ENCODE peak calls at places on chromosomes 4 and X, in ten cellular contexts. One of them, this sample, is unnamed.

GRCh38 chr4:93147524-93148212 is 680.9 kb upstream of the ATOH1 start:
- DNase-seq in body of pancreas: no peak
- DNase-seq in pancreas: no peak
- DNase-seq in fibroblast of mammary gland: no peak
- DNase-seq in dorsolateral prefrontal cortex: no peak
- DNase-seq in nephron progenitor cell: peak
- DNase-seq in CD8-positive, alpha-beta T cell: no peak
- DNase-seq in CD4-positive, alpha-beta T cell: no peak
- DNase-seq in tibial nerve: no peak
- DNase-seq in cardiac muscle cell: no peak
- DNase-seq in this sample: no peak

GRCh38 chrX:133412246-133412645 is 3.0 kb downstream of the GPC4 start:
- DNase-seq in CD4-positive, alpha-beta T cell: no peak
- DNase-seq in cardiac muscle cell: no peak
- DNase-seq in pancreas: no peak
- DNase-seq in nephron progenitor cell: no peak
- DNase-seq in body of pancreas: no peak
- DNase-seq in dorsolateral prefrontal cortex: no peak
- DNase-seq in tibial nerve: no peak
- DNase-seq in fibroblast of mammary gland: peak
- DNase-seq in CD8-positive, alpha-beta T cell: no peak
- DNase-seq in this sample: no peak

GRCh38 chr4:13917010-13917409 is 289.5 kb upstream of the BOD1L1 start:
- DNase-seq in pancreas: no peak
- DNase-seq in dorsolateral prefrontal cortex: no peak
- DNase-seq in tibial nerve: no peak
- DNase-seq in CD4-positive, alpha-beta T cell: no peak
- DNase-seq in body of pancreas: no peak
- DNase-seq in CD8-positive, alpha-beta T cell: no peak
- DNase-seq in fibroblast of mammary gland: peak
- DNase-seq in cardiac muscle cell: no peak
- DNase-seq in nephron progenitor cell: no peak
- DNase-seq in this sample: no peak

GRCh38 chr4:48902266-48902665 is 4.3 kb downstream of the OCIAD2 start:
- DNase-seq in CD4-positive, alpha-beta T cell: no peak
- DNase-seq in CD8-positive, alpha-beta T cell: no peak
- DNase-seq in fibroblast of mammary gland: peak
- DNase-seq in dorsolateral prefrontal cortex: no peak
- DNase-seq in body of pancreas: no peak
- DNase-seq in nephron progenitor cell: no peak
- DNase-seq in pancreas: no peak
- DNase-seq in cardiac muscle cell: no peak
- DNase-seq in tibial nerve: no peak
- DNase-seq in this sample: no peak

GRCh38 chr4:138509346-138509745 is 267.2 kb upstream of the SLC7A11 start:
- DNase-seq in body of pancreas: no peak
- DNase-seq in cardiac muscle cell: no peak
- DNase-seq in CD4-positive, alpha-beta T cell: no peak
- DNase-seq in pancreas: no peak
- DNase-seq in dorsolateral prefrontal cortex: no peak
- DNase-seq in fibroblast of mammary gland: no peak
- DNase-seq in nephron progenitor cell: no peak
- DNase-seq in CD8-positive, alpha-beta T cell: no peak
- DNase-seq in tibial nerve: no peak
- DNase-seq in this sample: no peak

GRCh38 chrX:108167211-108167872 is 75.8 kb downstream of the ATG4A start:
- DNase-seq in CD4-positive, alpha-beta T cell: no peak
- DNase-seq in nephron progenitor cell: no peak
- DNase-seq in pancreas: no peak
- DNase-seq in tibial nerve: no peak
- DNase-seq in fibroblast of mammary gland: peak
- DNase-seq in cardiac muscle cell: no peak
- DNase-seq in body of pancreas: no peak
- DNase-seq in dorsolateral prefrontal cortex: no peak
- DNase-seq in CD8-positive, alpha-beta T cell: no peak
- DNase-seq in this sample: no peak

GRCh38 chrX:47772764-47773163 is 63.9 kb upstream of the ZNF81 start:
- DNase-seq in nephron progenitor cell: no peak
- DNase-seq in cardiac muscle cell: no peak
- DNase-seq in fibroblast of mammary gland: no peak
- DNase-seq in dorsolateral prefrontal cortex: no peak
- DNase-seq in pancreas: no peak
- DNase-seq in body of pancreas: no peak
- DNase-seq in CD4-positive, alpha-beta T cell: no peak
- DNase-seq in CD8-positive, alpha-beta T cell: no peak
- DNase-seq in tibial nerve: no peak
- DNase-seq in this sample: no peak

GRCh38 chr4:152014280-152014679 is 253.5 kb upstream of the GATB start:
- DNase-seq in fibroblast of mammary gland: no peak
- DNase-seq in tibial nerve: no peak
- DNase-seq in body of pancreas: no peak
- DNase-seq in cardiac muscle cell: no peak
- DNase-seq in dorsolateral prefrontal cortex: no peak
- DNase-seq in nephron progenitor cell: no peak
- DNase-seq in CD4-positive, alpha-beta T cell: no peak
- DNase-seq in CD8-positive, alpha-beta T cell: peak
- DNase-seq in pancreas: no peak
- DNase-seq in this sample: no peak

GRCh38 chr4:148649669-148650331 is 207.6 kb upstream of the NR3C2 start:
- DNase-seq in CD4-positive, alpha-beta T cell: no peak
- DNase-seq in CD8-positive, alpha-beta T cell: no peak
- DNase-seq in cardiac muscle cell: no peak
- DNase-seq in nephron progenitor cell: no peak
- DNase-seq in pancreas: no peak
- DNase-seq in dorsolateral prefrontal cortex: no peak
- DNase-seq in fibroblast of mammary gland: peak
- DNase-seq in tibial nerve: no peak
- DNase-seq in body of pancreas: no peak
- DNase-seq in this sample: no peak

GRCh38 chr4:13322681-13323101 is 161.4 kb downstream of the RAB28 start:
- DNase-seq in cardiac muscle cell: no peak
- DNase-seq in CD4-positive, alpha-beta T cell: no peak
- DNase-seq in pancreas: no peak
- DNase-seq in CD8-positive, alpha-beta T cell: no peak
- DNase-seq in tibial nerve: no peak
- DNase-seq in body of pancreas: no peak
- DNase-seq in nephron progenitor cell: no peak
- DNase-seq in fibroblast of mammary gland: peak
- DNase-seq in dorsolateral prefrontal cortex: no peak
- DNase-seq in this sample: no peak

GRCh38 chr4:106708604-106708876 is 327.6 kb downstream of the DKK2 start:
- DNase-seq in CD8-positive, alpha-beta T cell: no peak
- DNase-seq in pancreas: no peak
- DNase-seq in fibroblast of mammary gland: no peak
- DNase-seq in CD4-positive, alpha-beta T cell: no peak
- DNase-seq in tibial nerve: no peak
- DNase-seq in cardiac muscle cell: no peak
- DNase-seq in body of pancreas: no peak
- DNase-seq in dorsolateral prefrontal cortex: no peak
- DNase-seq in nephron progenitor cell: no peak
- DNase-seq in this sample: no peak

GRCh38 chr4:7422098-7422897 is 12.4 kb downstream of the PSAPL1 start:
- DNase-seq in nephron progenitor cell: no peak
- DNase-seq in body of pancreas: no peak
- DNase-seq in tibial nerve: no peak
- DNase-seq in fibroblast of mammary gland: no peak
- DNase-seq in pancreas: peak
- DNase-seq in dorsolateral prefrontal cortex: peak
- DNase-seq in CD8-positive, alpha-beta T cell: no peak
- DNase-seq in cardiac muscle cell: no peak
- DNase-seq in CD4-positive, alpha-beta T cell: no peak
- DNase-seq in this sample: no peak

GRCh38 chr4:167233523-167234387 is 539 bp downstream of the SPOCK3 start:
- DNase-seq in fibroblast of mammary gland: peak
- DNase-seq in nephron progenitor cell: peak
- DNase-seq in body of pancreas: no peak
- DNase-seq in CD8-positive, alpha-beta T cell: no peak
- DNase-seq in tibial nerve: no peak
- DNase-seq in pancreas: peak
- DNase-seq in CD4-positive, alpha-beta T cell: no peak
- DNase-seq in cardiac muscle cell: peak
- DNase-seq in dorsolateral prefrontal cortex: peak
- DNase-seq in this sample: peak

GRCh38 chr4:187491959-187492358 is 503.6 kb upstream of the ZFP42 start:
- DNase-seq in pancreas: no peak
- DNase-seq in body of pancreas: no peak
- DNase-seq in nephron progenitor cell: no peak
- DNase-seq in tibial nerve: no peak
- DNase-seq in CD8-positive, alpha-beta T cell: no peak
- DNase-seq in fibroblast of mammary gland: no peak
- DNase-seq in cardiac muscle cell: no peak
- DNase-seq in CD4-positive, alpha-beta T cell: no peak
- DNase-seq in dorsolateral prefrontal cortex: no peak
- DNase-seq in this sample: no peak

GRCh38 chr4:67909910-67910905 is 26.4 kb upstream of the TMPRSS11D start:
- DNase-seq in CD4-positive, alpha-beta T cell: no peak
- DNase-seq in nephron progenitor cell: no peak
- DNase-seq in cardiac muscle cell: peak
- DNase-seq in pancreas: no peak
- DNase-seq in dorsolateral prefrontal cortex: no peak
- DNase-seq in body of pancreas: no peak
- DNase-seq in CD8-positive, alpha-beta T cell: no peak
- DNase-seq in tibial nerve: no peak
- DNase-seq in fibroblast of mammary gland: peak
- DNase-seq in this sample: no peak

GRCh38 chr4:82462415-82462831 is 32.0 kb downstream of the ENOPH1 start:
- DNase-seq in body of pancreas: peak
- DNase-seq in cardiac muscle cell: peak
- DNase-seq in CD8-positive, alpha-beta T cell: peak
- DNase-seq in nephron progenitor cell: peak
- DNase-seq in pancreas: peak
- DNase-seq in dorsolateral prefrontal cortex: peak
- DNase-seq in fibroblast of mammary gland: peak
- DNase-seq in tibial nerve: peak
- DNase-seq in CD4-positive, alpha-beta T cell: peak
- DNase-seq in this sample: peak

GRCh38 chr4:184624972-184625554 is 24.2 kb downstream of the CASP3 start:
- DNase-seq in fibroblast of mammary gland: no peak
- DNase-seq in CD4-positive, alpha-beta T cell: no peak
- DNase-seq in pancreas: no peak
- DNase-seq in cardiac muscle cell: no peak
- DNase-seq in CD8-positive, alpha-beta T cell: no peak
- DNase-seq in dorsolateral prefrontal cortex: no peak
- DNase-seq in tibial nerve: no peak
- DNase-seq in nephron progenitor cell: no peak
- DNase-seq in body of pancreas: no peak
- DNase-seq in this sample: no peak

DNA sequence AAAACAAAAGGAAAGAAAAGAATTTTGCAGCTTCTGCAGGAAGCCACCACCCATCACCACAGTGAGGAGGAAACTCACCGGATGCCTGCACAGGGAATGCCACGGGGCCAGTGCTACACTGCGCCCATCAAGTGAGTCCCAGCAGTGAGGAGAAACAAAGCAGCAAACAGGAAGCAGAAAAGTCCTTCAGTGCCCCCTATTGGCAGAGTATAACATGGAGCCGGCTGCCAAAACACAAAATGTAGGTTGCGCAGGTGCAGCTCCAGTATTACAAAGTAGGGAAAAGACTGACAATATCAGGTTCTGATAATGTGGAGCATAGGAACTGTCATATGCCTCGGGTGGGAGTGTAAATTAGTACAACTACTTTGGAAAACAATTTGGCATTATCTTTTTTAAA is 23.3 kb upstream of the SCML2 start:
- DNase-seq in fibroblast of mammary gland: peak
- DNase-seq in dorsolateral prefrontal cortex: no peak
- DNase-seq in tibial nerve: peak
- DNase-seq in CD4-positive, alpha-beta T cell: no peak
- DNase-seq in cardiac muscle cell: peak
- DNase-seq in CD8-positive, alpha-beta T cell: peak
- DNase-seq in pancreas: no peak
- DNase-seq in body of pancreas: peak
- DNase-seq in nephron progenitor cell: peak
- DNase-seq in this sample: no peak
- TF ChIP-seq CTCF in fibroblast of mammary gland: peak
- TF ChIP-seq CTCF in dorsolateral prefrontal cortex: peak
- TF ChIP-seq CTCF in tibial nerve: no peak
- TF ChIP-seq CTCF in CD4-positive, alpha-beta T cell: peak
- TF ChIP-seq CTCF in cardiac muscle cell: peak
- TF ChIP-seq CTCF in CD8-positive, alpha-beta T cell: peak
- TF ChIP-seq CTCF in pancreas: peak
- TF ChIP-seq CTCF in body of pancreas: peak
- TF ChIP-seq CTCF in nephron progenitor cell: peak
- TF ChIP-seq CTCF in this sample: peak

DNA sequence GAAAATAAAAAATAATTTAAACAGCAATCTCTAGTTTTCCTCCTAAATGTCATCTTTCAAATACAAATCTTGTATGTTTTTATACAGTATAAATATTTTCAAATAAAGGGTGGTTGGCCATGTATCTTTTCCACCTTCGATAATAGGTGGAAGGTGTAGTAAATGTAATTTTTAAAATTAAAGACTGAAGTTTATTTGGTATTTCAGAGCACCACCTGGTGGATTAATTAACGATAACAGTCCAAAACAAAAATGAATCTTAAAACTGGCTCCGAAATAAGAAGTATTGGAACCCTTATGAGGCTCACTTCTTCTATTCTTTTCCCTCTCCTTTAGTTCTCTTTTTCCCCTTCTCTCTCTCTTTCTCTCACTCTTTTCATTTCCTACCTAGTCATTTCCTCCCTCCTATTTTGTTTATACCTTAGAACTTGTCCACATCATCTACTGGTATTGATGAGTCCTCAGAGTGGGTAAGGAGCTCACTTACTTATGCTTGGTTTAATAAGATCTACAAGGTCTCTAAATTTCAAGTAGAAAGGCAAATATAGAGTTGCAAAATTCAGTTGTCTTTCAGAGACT is 82.9 kb upstream of the EXOC1L start:
- DNase-seq in CD4-positive, alpha-beta T cell: no peak
- DNase-seq in cardiac muscle cell: no peak
- DNase-seq in pancreas: no peak
- DNase-seq in tibial nerve: no peak
- DNase-seq in fibroblast of mammary gland: peak
- DNase-seq in CD8-positive, alpha-beta T cell: no peak
- DNase-seq in dorsolateral prefrontal cortex: no peak
- DNase-seq in nephron progenitor cell: no peak
- DNase-seq in body of pancreas: no peak
- DNase-seq in this sample: no peak
- TF ChIP-seq CTCF in CD4-positive, alpha-beta T cell: no peak
- TF ChIP-seq CTCF in cardiac muscle cell: peak
- TF ChIP-seq CTCF in pancreas: no peak
- TF ChIP-seq CTCF in tibial nerve: peak
- TF ChIP-seq CTCF in fibroblast of mammary gland: peak
- TF ChIP-seq CTCF in CD8-positive, alpha-beta T cell: no peak
- TF ChIP-seq CTCF in dorsolateral prefrontal cortex: peak
- TF ChIP-seq CTCF in nephron progenitor cell: peak
- TF ChIP-seq CTCF in body of pancreas: peak
- TF ChIP-seq CTCF in this sample: peak

GRCh38 chrX:131063613-131064012 is 5.5 kb downstream of the ARHGAP36 start:
- DNase-seq in body of pancreas: no peak
- DNase-seq in CD4-positive, alpha-beta T cell: no peak
- DNase-seq in pancreas: no peak
- DNase-seq in tibial nerve: no peak
- DNase-seq in fibroblast of mammary gland: no peak
- DNase-seq in dorsolateral prefrontal cortex: no peak
- DNase-seq in cardiac muscle cell: no peak
- DNase-seq in nephron progenitor cell: peak
- DNase-seq in CD8-positive, alpha-beta T cell: no peak
- DNase-seq in this sample: no peak
- TF ChIP-seq CTCF in body of pancreas: no peak
- TF ChIP-seq CTCF in CD4-positive, alpha-beta T cell: no peak
- TF ChIP-seq CTCF in pancreas: no peak
- TF ChIP-seq CTCF in tibial nerve: no peak
- TF ChIP-seq CTCF in fibroblast of mammary gland: peak
- TF ChIP-seq CTCF in dorsolateral prefrontal cortex: no peak
- TF ChIP-seq CTCF in cardiac muscle cell: no peak
- TF ChIP-seq CTCF in nephron progenitor cell: peak
- TF ChIP-seq CTCF in CD8-positive, alpha-beta T cell: no peak
- TF ChIP-seq CTCF in this sample: no peak

GRCh38 chr4:154082760-154083530 is 294.1 kb upstream of the SFRP2 start:
- DNase-seq in CD4-positive, alpha-beta T cell: no peak
- DNase-seq in pancreas: no peak
- DNase-seq in nephron progenitor cell: no peak
- DNase-seq in body of pancreas: no peak
- DNase-seq in dorsolateral prefrontal cortex: no peak
- DNase-seq in cardiac muscle cell: peak
- DNase-seq in CD8-positive, alpha-beta T cell: no peak
- DNase-seq in fibroblast of mammary gland: peak
- DNase-seq in tibial nerve: no peak
- DNase-seq in this sample: no peak
- TF ChIP-seq CTCF in CD4-positive, alpha-beta T cell: no peak
- TF ChIP-seq CTCF in pancreas: no peak
- TF ChIP-seq CTCF in nephron progenitor cell: peak
- TF ChIP-seq CTCF in body of pancreas: no peak
- TF ChIP-seq CTCF in dorsolateral prefrontal cortex: no peak
- TF ChIP-seq CTCF in cardiac muscle cell: no peak
- TF ChIP-seq CTCF in CD8-positive, alpha-beta T cell: peak
- TF ChIP-seq CTCF in fibroblast of mammary gland: peak
- TF ChIP-seq CTCF in tibial nerve: no peak
- TF ChIP-seq CTCF in this sample: no peak

This sample was measured in mesothelial cell of epicardium.